ENCODE peak calls at places on chromosomes 7 and 10, in seven cellular contexts. One of them, this sample, is unnamed.

GRCh38 chr7:134903073-134903790 is 83.1 kb upstream of the AGBL3 start:
- DNase-seq in transverse colon: no peak
- DNase-seq in NB4: no peak
- DNase-seq in right lobe of liver: no peak
- DNase-seq in spleen: no peak
- DNase-seq in HCT116: no peak
- DNase-seq in stomach: no peak
- DNase-seq in this sample: no peak

GRCh38 chr7:77426521-77427051 is 10.4 kb upstream of the GSAP start:
- DNase-seq in transverse colon: no peak
- DNase-seq in NB4: no peak
- DNase-seq in right lobe of liver: no peak
- DNase-seq in spleen: no peak
- DNase-seq in HCT116: no peak
- DNase-seq in stomach: no peak
- DNase-seq in this sample: no peak

GRCh38 chr10:101818958-101819633 is 852 bp upstream of the OGA start:
- DNase-seq in transverse colon: peak
- DNase-seq in NB4: no peak
- DNase-seq in right lobe of liver: no peak
- DNase-seq in spleen: peak
- DNase-seq in HCT116: no peak
- DNase-seq in stomach: no peak
- DNase-seq in this sample: no peak

GRCh38 chr10:16441106-16441850 is 4.5 kb downstream of the PTER start:
- DNase-seq in transverse colon: no peak
- DNase-seq in NB4: no peak
- DNase-seq in right lobe of liver: no peak
- DNase-seq in spleen: no peak
- DNase-seq in HCT116: no peak
- DNase-seq in stomach: no peak
- DNase-seq in this sample: no peak

GRCh38 chr10:79178070-79178576 is 109.4 kb downstream of the ZMIZ1 start:
- DNase-seq in transverse colon: no peak
- DNase-seq in NB4: no peak
- DNase-seq in right lobe of liver: no peak
- DNase-seq in spleen: no peak
- DNase-seq in HCT116: no peak
- DNase-seq in stomach: no peak
- DNase-seq in this sample: no peak

GRCh38 chr10:42883993-42884983 is 101.7 kb downstream of the BMS1 start:
- DNase-seq in transverse colon: no peak
- DNase-seq in NB4: no peak
- DNase-seq in right lobe of liver: no peak
- DNase-seq in spleen: no peak
- DNase-seq in HCT116: no peak
- DNase-seq in stomach: no peak
- DNase-seq in this sample: no peak

GRCh38 chr7:39749717-39750116 is 126.3 kb downstream of the RALA start:
- DNase-seq in transverse colon: no peak
- DNase-seq in NB4: no peak
- DNase-seq in right lobe of liver: no peak
- DNase-seq in spleen: no peak
- DNase-seq in HCT116: no peak
- DNase-seq in stomach: no peak
- DNase-seq in this sample: no peak

GRCh38 chr10:93208717-93209464 is 135.2 kb downstream of the CYP26A1 start:
- DNase-seq in transverse colon: no peak
- DNase-seq in NB4: no peak
- DNase-seq in right lobe of liver: no peak
- DNase-seq in spleen: no peak
- DNase-seq in HCT116: no peak
- DNase-seq in stomach: no peak
- DNase-seq in this sample: peak

GRCh38 chr7:131306777-131307176 is 20.9 kb upstream of the MKLN1 start:
- DNase-seq in transverse colon: no peak
- DNase-seq in NB4: no peak
- DNase-seq in right lobe of liver: no peak
- DNase-seq in spleen: no peak
- DNase-seq in HCT116: no peak
- DNase-seq in stomach: no peak
- DNase-seq in this sample: no peak

GRCh38 chr7:121420976-121421375 is 24.9 kb upstream of the FAM3C start:
- DNase-seq in transverse colon: no peak
- DNase-seq in NB4: no peak
- DNase-seq in right lobe of liver: no peak
- DNase-seq in spleen: no peak
- DNase-seq in HCT116: no peak
- DNase-seq in stomach: peak
- DNase-seq in this sample: no peak

GRCh38 chr7:80530136-80530535 is 18.3 kb upstream of the GNAT3 start:
- DNase-seq in transverse colon: no peak
- DNase-seq in NB4: no peak
- DNase-seq in right lobe of liver: no peak
- DNase-seq in spleen: no peak
- DNase-seq in HCT116: no peak
- DNase-seq in stomach: no peak
- DNase-seq in this sample: no peak

GRCh38 chr7:5064391-5065106 is 18.9 kb downstream of the RBAK start:
- DNase-seq in transverse colon: no peak
- DNase-seq in NB4: peak
- DNase-seq in right lobe of liver: no peak
- DNase-seq in spleen: no peak
- DNase-seq in HCT116: no peak
- DNase-seq in stomach: no peak
- DNase-seq in this sample: no peak

GRCh38 chr7:130386876-130387275 is 6.6 kb downstream of the CPA1 start:
- DNase-seq in transverse colon: no peak
- DNase-seq in NB4: no peak
- DNase-seq in right lobe of liver: no peak
- DNase-seq in spleen: no peak
- DNase-seq in HCT116: no peak
- DNase-seq in stomach: no peak
- DNase-seq in this sample: no peak

GRCh38 chr7:139745330-139746143 is 32.3 kb downstream of the HIPK2 start:
- DNase-seq in transverse colon: no peak
- DNase-seq in NB4: no peak
- DNase-seq in right lobe of liver: peak
- DNase-seq in spleen: no peak
- DNase-seq in HCT116: no peak
- DNase-seq in stomach: no peak
- DNase-seq in this sample: no peak

DNA sequence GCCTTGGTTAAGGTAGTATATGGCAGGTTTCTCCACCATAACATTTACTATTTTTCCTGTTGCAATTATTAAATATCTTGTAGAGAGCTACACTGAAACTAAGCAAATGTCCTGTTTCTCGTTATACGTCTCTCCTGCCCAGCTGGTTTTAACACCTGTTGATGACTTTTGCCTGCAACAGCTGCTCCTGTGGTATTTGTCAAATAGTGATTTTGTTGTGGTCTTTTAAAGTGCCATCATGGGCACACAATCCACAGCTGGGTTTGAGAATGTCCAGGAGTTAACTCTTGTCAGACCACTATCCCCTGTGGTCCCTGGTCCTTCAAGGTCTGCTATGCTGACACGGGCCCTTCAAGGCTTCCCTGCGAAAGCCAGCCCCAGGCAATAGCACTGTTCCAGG is 24.9 kb upstream of the SEC61G start:
- DNase-seq in transverse colon: no peak
- DNase-seq in NB4: no peak
- DNase-seq in right lobe of liver: no peak
- DNase-seq in spleen: no peak
- DNase-seq in HCT116: no peak
- DNase-seq in stomach: no peak
- DNase-seq in this sample: no peak
- TF ChIP-seq POLR2A in transverse colon: no peak
- TF ChIP-seq POLR2A in NB4: no peak
- TF ChIP-seq POLR2A in right lobe of liver: no peak
- TF ChIP-seq POLR2A in spleen: no peak
- TF ChIP-seq POLR2A in HCT116: no peak
- TF ChIP-seq POLR2A in stomach: no peak
- TF ChIP-seq POLR2A in this sample: no peak

DNA sequence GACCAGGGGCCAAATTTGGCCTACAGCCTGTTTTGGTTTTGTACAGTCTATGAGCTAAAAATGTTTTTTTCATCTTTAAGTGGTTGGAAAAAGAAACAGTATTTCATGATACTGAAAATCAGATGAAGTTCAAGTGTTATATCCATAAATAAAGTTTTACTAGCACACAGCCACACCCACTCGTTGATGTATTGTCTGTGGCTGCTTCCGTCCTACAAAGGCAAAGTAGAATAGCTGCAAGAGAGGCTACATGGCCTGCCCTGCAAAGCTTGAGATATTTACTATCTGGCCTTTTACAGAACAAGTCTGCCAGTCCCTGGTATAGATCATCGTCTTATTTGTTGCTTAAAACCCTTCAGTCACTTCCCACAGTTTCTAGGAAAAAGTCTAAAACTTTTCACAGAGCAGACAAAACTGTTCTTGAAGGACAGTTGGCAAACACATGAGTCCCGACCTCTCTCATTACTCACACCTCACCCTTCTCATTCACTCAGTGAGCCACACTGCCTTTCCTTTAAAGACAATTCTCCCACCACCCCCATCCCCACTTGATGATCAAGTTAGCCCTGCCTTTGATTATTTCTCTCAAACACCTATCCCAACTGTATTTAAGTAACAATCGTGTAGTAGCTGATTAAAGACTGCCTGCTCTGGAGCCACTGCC is 9.9 kb downstream of the RHEB start:
- DNase-seq in transverse colon: no peak
- DNase-seq in NB4: no peak
- DNase-seq in right lobe of liver: no peak
- DNase-seq in spleen: no peak
- DNase-seq in HCT116: no peak
- DNase-seq in stomach: no peak
- DNase-seq in this sample: no peak
- TF ChIP-seq POLR2A in transverse colon: no peak
- TF ChIP-seq POLR2A in NB4: no peak
- TF ChIP-seq POLR2A in right lobe of liver: no peak
- TF ChIP-seq POLR2A in spleen: no peak
- TF ChIP-seq POLR2A in HCT116: no peak
- TF ChIP-seq POLR2A in stomach: no peak
- TF ChIP-seq POLR2A in this sample: no peak

GRCh38 chr7:101165958-101166602 is 711 bp upstream of the VGF start:
- DNase-seq in transverse colon: no peak
- DNase-seq in NB4: no peak
- DNase-seq in right lobe of liver: no peak
- DNase-seq in spleen: peak
- DNase-seq in HCT116: no peak
- DNase-seq in stomach: no peak
- DNase-seq in this sample: no peak

GRCh38 chr7:101166603-101166908 is 1.2 kb upstream of the VGF start:
- DNase-seq in transverse colon: no peak
- DNase-seq in NB4: peak
- DNase-seq in right lobe of liver: no peak
- DNase-seq in spleen: no peak
- DNase-seq in HCT116: no peak
- DNase-seq in stomach: no peak
- DNase-seq in this sample: no peak

GRCh38 chr7:101164071-101164840 is 1.1 kb downstream of the VGF start:
- DNase-seq in transverse colon: no peak
- DNase-seq in NB4: peak
- DNase-seq in right lobe of liver: no peak
- DNase-seq in spleen: peak
- DNase-seq in HCT116: no peak
- DNase-seq in stomach: peak
- DNase-seq in this sample: no peak

GRCh38 chr7:101166909-101167644 is 1.7 kb upstream of the VGF start:
- DNase-seq in transverse colon: no peak
- DNase-seq in NB4: no peak
- DNase-seq in right lobe of liver: no peak
- DNase-seq in spleen: no peak
- DNase-seq in HCT116: no peak
- DNase-seq in stomach: no peak
- DNase-seq in this sample: no peak

GRCh38 chr7:101165075-101165957 is at the start of gene VGF:
- DNase-seq in transverse colon: peak
- DNase-seq in NB4: peak
- DNase-seq in right lobe of liver: peak
- DNase-seq in spleen: peak
- DNase-seq in HCT116: peak
- DNase-seq in stomach: peak
- DNase-seq in this sample: peak
- TF ChIP-seq POLR2A in transverse colon: no peak
- TF ChIP-seq POLR2A in NB4: no peak
- TF ChIP-seq POLR2A in right lobe of liver: no peak
- TF ChIP-seq POLR2A in spleen: no peak
- TF ChIP-seq POLR2A in HCT116: peak
- TF ChIP-seq POLR2A in stomach: no peak
- TF ChIP-seq POLR2A in this sample: no peak

GRCh38 chr7:105319578-105319977 is 69.1 kb downstream of the SRPK2 start:
- DNase-seq in transverse colon: no peak
- DNase-seq in NB4: no peak
- DNase-seq in right lobe of liver: no peak
- DNase-seq in spleen: no peak
- DNase-seq in HCT116: no peak
- DNase-seq in stomach: no peak
- DNase-seq in this sample: no peak

GRCh38 chr7:105325225-105325904 is 63.4 kb downstream of the SRPK2 start:
- DNase-seq in transverse colon: no peak
- DNase-seq in NB4: no peak
- DNase-seq in right lobe of liver: no peak
- DNase-seq in spleen: no peak
- DNase-seq in HCT116: no peak
- DNase-seq in stomach: no peak
- DNase-seq in this sample: no peak

GRCh38 chr7:105323366-105323765 is 65.4 kb downstream of the SRPK2 start:
- DNase-seq in transverse colon: no peak
- DNase-seq in NB4: no peak
- DNase-seq in right lobe of liver: no peak
- DNase-seq in spleen: no peak
- DNase-seq in HCT116: no peak
- DNase-seq in stomach: no peak
- DNase-seq in this sample: no peak

GRCh38 chr7:105320896-105321295 is 67.8 kb downstream of the SRPK2 start:
- DNase-seq in transverse colon: no peak
- DNase-seq in NB4: no peak
- DNase-seq in right lobe of liver: no peak
- DNase-seq in spleen: no peak
- DNase-seq in HCT116: no peak
- DNase-seq in stomach: no peak
- DNase-seq in this sample: no peak

DNA sequence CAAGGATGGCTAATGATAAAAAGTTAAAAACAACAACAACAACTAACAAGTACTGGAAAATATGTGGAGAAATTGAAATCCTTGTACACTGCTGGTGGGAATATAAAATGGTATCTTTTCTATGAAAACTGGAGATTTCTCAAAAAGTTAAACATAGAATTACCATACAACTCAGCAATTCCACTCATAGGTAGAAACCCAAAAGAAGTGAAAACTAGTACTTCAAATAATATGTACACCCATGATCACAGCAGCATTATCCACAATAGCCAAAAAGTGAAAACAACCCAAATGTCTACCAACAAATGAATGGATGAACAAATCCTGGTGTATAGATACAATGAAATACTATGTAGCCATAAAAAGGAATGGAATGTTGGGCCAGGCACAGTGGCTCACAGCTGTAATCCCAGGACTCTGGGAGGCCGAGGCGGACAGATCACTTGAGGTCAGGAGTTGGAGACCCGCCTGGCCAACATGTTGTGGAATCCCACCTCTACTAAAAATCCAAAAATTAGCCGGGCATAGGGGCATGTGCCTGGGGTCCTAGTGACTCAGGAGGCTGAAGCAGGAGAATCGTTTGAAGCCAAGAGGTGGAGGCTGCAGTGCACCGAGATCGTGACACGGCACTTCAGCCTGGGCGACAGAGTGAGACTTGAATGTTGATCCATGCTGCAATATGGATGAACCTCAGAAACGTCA is 66.8 kb downstream of the SRPK2 start:
- DNase-seq in transverse colon: no peak
- DNase-seq in NB4: no peak
- DNase-seq in right lobe of liver: no peak
- DNase-seq in spleen: no peak
- DNase-seq in HCT116: no peak
- DNase-seq in stomach: no peak
- DNase-seq in this sample: no peak
- TF ChIP-seq POLR2A in transverse colon: no peak
- TF ChIP-seq POLR2A in NB4: no peak
- TF ChIP-seq POLR2A in right lobe of liver: no peak
- TF ChIP-seq POLR2A in spleen: no peak
- TF ChIP-seq POLR2A in HCT116: no peak
- TF ChIP-seq POLR2A in stomach: no peak
- TF ChIP-seq POLR2A in this sample: no peak